ENCODE peak calls at places on chromosomes 2 and 18, in five cellular contexts. F is sigmoid colon, P is A549, I is K562, T is stomach. E is an unnamed sample.

GRCh38 chr2:9799011-9799596 is 44.2 kb upstream of the TAF1B start:
- DNase-seq in F (no peak), P (no peak), I (no peak), T (no peak), E (no peak)

GRCh38 chr18:55124078-55124477 is 164.8 kb upstream of the CCDC68 start:
- DNase-seq in F (no peak), P (peak), T (no peak), I (no peak), E (no peak)

GRCh38 chr2:30566675-30567074 is 119.6 kb downstream of the LCLAT1 start:
- DNase-seq in T (no peak), I (no peak), P (no peak), F (no peak), E (no peak)

GRCh38 chr2:85976106-85976920 is 87.5 kb upstream of the ST3GAL5 start:
- DNase-seq in F (peak), T (peak), P (no peak), I (no peak), E (no peak)

GRCh38 chr2:222690564-222691200 is 19.2 kb downstream of the MOGAT1 start:
- DNase-seq in T (peak), I (peak), P (peak), F (peak), E (peak)

GRCh38 chr2:74922592-74923227 is 35.7 kb upstream of the POLE4 start:
- DNase-seq in P (no peak), F (no peak), I (no peak), T (no peak), E (no peak)

GRCh38 chr2:104250635-104251034 is 603.3 kb upstream of the POU3F3 start:
- DNase-seq in I (no peak), F (no peak), P (peak), T (no peak), E (no peak)

GRCh38 chr2:238124488-238125126 is 13.9 kb upstream of the KLHL30 start:
- DNase-seq in T (no peak), P (no peak), I (no peak), F (no peak), E (no peak)

GRCh38 chr2:127097841-127098651 is 8.9 kb downstream of the BIN1 start:
- DNase-seq in P (no peak), T (no peak), I (no peak), F (peak), E (no peak)

GRCh38 chr2:20578895-20579825 is 71.7 kb downstream of the HS1BP3 start:
- DNase-seq in F (peak), P (peak), T (peak), I (peak), E (peak)

GRCh38 chr2:205408690-205409089 is 273.6 kb upstream of the NRP2 start:
- DNase-seq in P (no peak), T (no peak), F (no peak), I (no peak), E (no peak)

GRCh38 chr2:207256476-207257207 is 90.9 kb upstream of the KLF7 start:
- DNase-seq in F (no peak), T (no peak), P (no peak), I (no peak), E (no peak)

GRCh38 chr2:80231421-80231820 is 73.1 kb downstream of the LRRTM1 start:
- DNase-seq in P (no peak), T (no peak), I (no peak), F (no peak), E (no peak)

GRCh38 chr2:198534756-198535155 is 730.4 kb downstream of the PLCL1 start:
- DNase-seq in T (no peak), P (no peak), F (no peak), I (no peak), E (no peak)

GRCh38 chr2:131085646-131086045 is 7.6 kb downstream of the FAM168B start:
- DNase-seq in I (no peak), T (no peak), P (no peak), F (no peak), E (no peak)

GRCh38 chr2:164841719-164842623 is at the start of gene COBLL1:
- DNase-seq in F (peak), I (peak), P (peak), T (peak), E (peak)

GRCh38 chr18:70659026-70659726 is 370.3 kb downstream of the SOCS6 start:
- DNase-seq in P (peak), F (no peak), I (no peak), T (no peak), E (no peak)

GRCh38 chr18:73407506-73407905 is 539.7 kb upstream of the NETO1 start:
- DNase-seq in I (no peak), F (no peak), P (no peak), T (no peak), E (no peak)

GRCh38 chr2:143148757-143149156 is 19.5 kb downstream of the ARHGAP15 start:
- DNase-seq in F (no peak), P (no peak), I (no peak), T (no peak), E (no peak)

GRCh38 chr2:187547353-187547979 is 6.8 kb downstream of the TFPI start:
- DNase-seq in F (peak), T (no peak), I (peak), P (peak), E (no peak)

GRCh38 chr2:171141320-171141719 is 19.4 kb downstream of the TLK1 start:
- DNase-seq in T (no peak), I (no peak), F (no peak), P (no peak), E (no peak)

GRCh38 chr2:209472386-209472832 is 48.6 kb downstream of the MAP2 start:
- DNase-seq in F (no peak), P (peak), T (no peak), I (no peak), E (no peak)

GRCh38 chr18:50696436-50696835 is 123.4 kb downstream of the MRO start:
- DNase-seq in F (peak), P (no peak), I (no peak), T (no peak), E (no peak)

GRCh38 chr2:27263287-27264252 is 723 bp upstream of the SLC30A3 start:
- DNase-seq in P (no peak), T (no peak), F (no peak), I (no peak), E (no peak)

GRCh38 chr18:79507546-79508480 is 112.1 kb downstream of the NFATC1 start:
- DNase-seq in T (peak), I (no peak), F (peak), P (no peak), E (peak)

GRCh38 chr2:174574657-174575056 is 22.9 kb downstream of the WIPF1 start:
- DNase-seq in P (no peak), F (peak), T (no peak), I (no peak), E (peak)

GRCh38 chr2:136305517-136306192 is 187.7 kb upstream of the CXCR4 start:
- DNase-seq in T (no peak), I (no peak), F (no peak), P (peak), E (no peak)

GRCh38 chr2:221197223-221197622 is 374.9 kb downstream of the EPHA4 start:
- DNase-seq in F (no peak), T (no peak), P (no peak), I (no peak), E (no peak)

GRCh38 chr2:128304715-128305554 is 13.7 kb downstream of the HS6ST1 start:
- DNase-seq in F (peak), P (peak), T (peak), I (no peak), E (peak)

GRCh38 chr2:140975237-140975636 is 1155.6 kb downstream of the LRP1B start:
- DNase-seq in T (no peak), P (no peak), I (no peak), F (no peak), E (no peak)

GRCh38 chr18:4096501-4096900 is 358.6 kb downstream of the DLGAP1 start:
- DNase-seq in F (no peak), P (peak), T (no peak), I (no peak), E (no peak)

GRCh38 chr18:49788327-49788908 is 24.9 kb downstream of the ACAA2 start:
- DNase-seq in P (peak), T (no peak), I (no peak), F (no peak), E (no peak)

DNA sequence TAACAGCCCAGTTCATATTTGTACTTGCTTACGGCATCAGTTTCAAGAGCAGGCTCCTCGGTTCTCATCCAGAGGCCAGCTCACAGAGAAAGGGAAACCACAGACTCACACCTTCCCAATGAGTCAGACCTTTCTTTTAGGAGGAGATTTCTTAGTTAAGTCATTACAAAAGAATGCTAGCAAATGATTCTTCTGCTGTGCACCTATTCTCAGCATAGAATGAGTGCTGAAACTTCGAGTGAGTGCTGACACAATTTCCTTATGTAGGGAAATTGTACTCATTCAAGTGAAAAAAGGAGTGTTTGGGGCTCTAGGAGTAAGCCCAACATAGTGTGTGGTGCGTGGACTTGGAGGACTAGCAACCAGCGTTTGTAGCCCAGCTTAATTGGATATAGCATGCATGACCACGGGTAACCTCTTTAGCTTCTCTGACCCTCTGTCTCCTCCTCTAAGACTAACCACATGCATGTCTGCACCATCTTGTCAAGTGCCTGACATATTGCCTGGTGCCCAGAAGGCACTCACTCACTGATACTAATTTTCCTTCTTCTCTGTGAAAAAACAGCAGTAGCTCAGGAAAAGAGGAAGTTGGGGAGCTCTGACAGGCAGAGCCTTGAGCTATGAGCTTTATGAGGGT is 87.0 kb downstream of the ALPK2 start:
- DNase-seq in P (peak), F (no peak), T (no peak), I (no peak), E (no peak)
- TF ChIP-seq EP300 in P (no peak), F (no peak), T (no peak), I (no peak), E (no peak)

GRCh38 chr2:229633546-229633945 is 80.8 kb downstream of the DNER start:
- DNase-seq in T (no peak), P (no peak), I (no peak), F (no peak), E (no peak)

GRCh38 chr2:229636568-229636967 is 77.8 kb downstream of the DNER start:
- DNase-seq in I (no peak), P (no peak), T (no peak), F (no peak), E (no peak)

GRCh38 chr2:229629039-229629438 is 85.3 kb downstream of the DNER start:
- DNase-seq in F (no peak), P (no peak), T (no peak), I (no peak), E (no peak)

DNA sequence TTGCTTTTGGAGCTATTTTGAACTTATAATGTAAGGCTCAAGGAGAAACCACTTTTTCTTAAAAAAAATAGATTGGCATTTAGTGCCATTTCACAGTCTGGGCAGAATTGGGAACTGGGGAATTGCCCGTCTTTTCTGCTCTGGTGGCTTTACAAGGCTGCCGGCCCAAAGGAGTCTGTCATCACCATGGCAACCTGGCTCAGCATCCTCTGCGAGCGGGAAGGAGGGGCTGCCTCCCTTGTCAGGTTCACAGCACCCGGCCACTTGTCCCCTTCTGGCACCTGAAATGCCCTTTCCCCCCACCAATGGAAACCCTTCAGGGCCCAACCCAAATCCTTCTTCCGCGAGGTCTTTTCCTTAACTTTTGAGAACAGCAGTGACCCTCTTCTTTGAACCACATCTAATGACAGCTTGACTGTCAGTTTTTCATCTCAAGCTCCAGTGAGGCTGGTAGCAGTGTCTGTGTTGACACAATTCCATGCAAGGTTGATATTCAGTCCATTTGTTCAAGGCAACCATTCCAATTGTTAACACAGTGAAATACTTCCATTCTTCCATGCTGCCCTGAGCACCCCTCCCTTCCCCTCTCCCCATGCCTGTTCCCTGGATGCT is 79.7 kb downstream of the DNER start:
- DNase-seq in F (no peak), P (no peak), I (no peak), T (no peak), E (no peak)
- TF ChIP-seq EP300 in F (no peak), P (no peak), I (no peak), T (no peak), E (no peak)

GRCh38 chr2:150355440-150355839 is 132.0 kb downstream of the RND3 start:
- DNase-seq in T (no peak), F (no peak), P (no peak), I (no peak), E (no peak)

GRCh38 chr2:150357770-150358467 is 129.5 kb downstream of the RND3 start:
- DNase-seq in T (no peak), P (no peak), I (no peak), F (no peak), E (no peak)

GRCh38 chr2:150358468-150358807 is 129.0 kb downstream of the RND3 start:
- DNase-seq in I (no peak), F (no peak), T (no peak), P (no peak), E (no peak)
- TF ChIP-seq EP300 in I (no peak), F (no peak), T (no peak), P (no peak), E (no peak)

DNA sequence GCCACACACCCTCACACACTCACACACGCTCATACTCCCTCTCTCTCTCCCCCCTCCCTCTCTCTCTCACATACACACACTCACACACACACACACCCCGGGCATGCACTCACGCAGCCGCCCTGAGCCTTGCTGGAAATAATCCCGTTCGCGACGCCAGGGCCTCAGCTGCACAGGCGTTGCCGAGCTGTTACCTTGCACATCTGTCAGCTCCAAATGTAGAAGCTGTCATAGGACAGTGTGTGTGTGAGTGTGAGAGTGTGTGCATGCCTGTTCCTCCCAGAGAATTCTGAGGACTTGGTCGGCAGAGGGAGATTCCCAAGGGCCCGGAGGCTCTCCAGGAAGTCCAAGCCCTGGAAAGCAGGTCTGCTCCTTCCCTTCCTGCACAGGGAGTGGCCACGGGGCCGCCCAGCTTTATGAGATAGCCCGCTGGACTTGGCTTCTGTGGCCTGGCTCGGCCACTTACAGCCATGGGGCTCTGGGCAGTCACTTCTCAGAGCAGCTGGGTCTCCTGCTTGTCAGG is 8.6 kb downstream of the SPR start:
- DNase-seq in T (peak), F (no peak), I (no peak), P (no peak), E (peak)
- TF ChIP-seq EP300 in T (no peak), F (no peak), I (no peak), P (no peak), E (no peak)

GRCh38 chr18:5464241-5464640 is 79.6 kb downstream of the EPB41L3 start:
- DNase-seq in P (no peak), F (no peak), I (no peak), T (no peak), E (no peak)
- TF ChIP-seq EP300 in P (no peak), F (no peak), I (no peak), T (no peak), E (no peak)

GRCh38 chr2:216081012-216081411 is 597 bp downstream of the PECR start:
- DNase-seq in I (no peak), P (no peak), F (no peak), T (no peak), E (no peak)

GRCh38 chr2:216075510-216076485 is 5.8 kb downstream of the PECR start:
- DNase-seq in F (no peak), T (no peak), I (no peak), P (no peak), E (no peak)

GRCh38 chr2:216081487-216082387 is at the start of the genes PECR and TMEM169:
- DNase-seq in P (peak), T (peak), F (peak), I (peak), E (peak)

GRCh38 chr2:216082388-216082733 is 642 bp downstream of the TMEM169 start:
- DNase-seq in P (no peak), I (no peak), T (no peak), F (no peak), E (no peak)

GRCh38 chr2:216078776-216079175 is 2.8 kb downstream of the PECR start:
- DNase-seq in T (no peak), I (no peak), P (no peak), F (no peak), E (no peak)
- TF ChIP-seq EP300 in T (no peak), I (no peak), P (no peak), F (no peak), E (no peak)

DNA sequence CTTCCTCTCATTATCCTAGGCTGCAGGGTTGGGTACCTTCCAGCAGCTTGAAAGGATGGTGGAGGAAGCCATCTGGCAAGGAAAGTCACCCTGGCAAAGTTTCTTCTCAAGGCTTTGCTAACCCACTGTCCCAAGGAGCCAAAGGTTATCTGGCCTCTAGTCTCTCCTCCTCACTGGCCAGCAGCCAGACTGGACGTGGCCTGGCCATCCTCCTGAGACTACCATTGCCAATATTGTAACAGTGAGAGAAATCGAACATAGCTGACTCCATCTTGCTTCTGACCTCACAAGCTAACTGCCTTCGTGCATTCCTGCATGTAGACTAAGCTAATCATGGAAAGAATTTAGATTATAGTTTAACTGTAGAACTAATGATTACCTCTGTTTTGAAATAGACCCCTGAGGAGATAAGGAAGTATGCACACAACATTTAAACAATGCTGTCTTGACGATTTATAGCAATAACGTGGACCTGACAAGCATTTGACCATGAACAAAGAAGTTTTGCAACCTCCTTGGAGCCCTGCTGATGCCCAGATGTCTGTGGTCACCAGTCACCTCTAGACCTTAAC is 7.8 kb upstream of the ANXA4 start:
- DNase-seq in T (no peak), P (peak), I (no peak), F (no peak), E (peak)
- TF ChIP-seq EP300 in T (no peak), P (peak), I (no peak), F (no peak), E (no peak)

E was measured in ovary.